ENCODE peak calls at places on chromosomes 11 and 22, in four cellular contexts. J is K562, G is H1, K is GM12891. U is an unnamed sample.

GRCh38 chr11:9405721-9406120 is 21.3 kb downstream of the IPO7 start:
- DNase-seq in K (no peak), G (no peak), J (no peak), U (no peak)

GRCh38 chr11:105111145-105111944 is 28.2 kb downstream of the CARD18 start:
- DNase-seq in K (no peak), J (no peak), G (no peak), U (no peak)

GRCh38 chr22:43343262-43343988 is at the start of gene SCUBE1:
- DNase-seq in K (peak), G (peak), J (peak), U (peak)

GRCh38 chr11:130817608-130817944 is 98.7 kb downstream of the SNX19 start:
- DNase-seq in K (no peak), J (no peak), G (no peak), U (no peak)

GRCh38 chr22:19367763-19368367 is 63.7 kb downstream of the HIRA start:
- DNase-seq in K (no peak), J (no peak), G (no peak), U (no peak)

GRCh38 chr22:46087816-46088277 is 62.5 kb upstream of the PPARA start:
- DNase-seq in K (no peak), J (peak), G (no peak), U (no peak)

GRCh38 chr11:45997599-45997998 is 75.1 kb downstream of the LARGE2 start:
- DNase-seq in J (peak), K (no peak), G (no peak), U (no peak)

GRCh38 chr11:11432621-11433319 is 79.7 kb upstream of the CSNK2A3 start:
- DNase-seq in K (no peak), G (no peak), J (no peak), U (no peak)

GRCh38 chr22:49632199-49633009 is 195.3 kb downstream of the BRD1 start:
- DNase-seq in K (no peak), G (peak), J (no peak), U (no peak)

GRCh38 chr22:19208287-19208847 is 29.8 kb upstream of the SLC25A1 start:
- DNase-seq in G (no peak), K (no peak), J (no peak), U (no peak)

GRCh38 chr22:35065796-35066218 is at the start of gene ISX:
- DNase-seq in J (peak), G (no peak), K (no peak), U (no peak)

GRCh38 chr22:28395920-28396447 is 283.7 kb downstream of the TTC28 start:
- DNase-seq in J (no peak), K (no peak), G (no peak), U (no peak)

GRCh38 chr11:117663826-117664225 is 133.2 kb downstream of the DSCAML1 start:
- DNase-seq in G (no peak), K (no peak), J (no peak), U (no peak)

GRCh38 chr11:113818426-113818825 is 38.8 kb downstream of the CLDN25 start:
- DNase-seq in K (no peak), G (no peak), J (no peak), U (no peak)

DNA sequence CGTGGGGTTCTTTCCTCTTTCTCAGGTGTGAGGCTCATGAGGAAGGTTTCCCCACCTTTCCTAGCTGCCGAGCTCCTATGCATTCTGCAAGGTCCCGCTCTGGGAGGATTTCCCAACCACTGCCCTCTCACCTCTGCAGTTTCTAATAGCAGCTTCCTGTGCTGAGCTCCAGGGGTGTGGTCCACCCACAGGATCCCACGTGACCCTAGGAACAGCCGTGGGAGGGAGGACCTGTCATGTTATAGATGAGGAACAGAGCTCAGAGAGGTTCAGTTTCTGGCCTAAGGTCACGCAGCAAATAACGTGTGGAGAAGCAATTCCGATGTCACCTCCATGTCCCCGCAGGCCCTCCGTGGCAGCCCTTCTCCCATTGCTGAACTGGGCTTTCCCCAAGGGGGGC is 38.5 kb downstream of the FLRT1 start:
- DNase-seq in G (no peak), K (no peak), J (peak), U (no peak)
- TF ChIP-seq TAF1 in G (no peak), K (no peak), J (no peak), U (no peak)

DNA sequence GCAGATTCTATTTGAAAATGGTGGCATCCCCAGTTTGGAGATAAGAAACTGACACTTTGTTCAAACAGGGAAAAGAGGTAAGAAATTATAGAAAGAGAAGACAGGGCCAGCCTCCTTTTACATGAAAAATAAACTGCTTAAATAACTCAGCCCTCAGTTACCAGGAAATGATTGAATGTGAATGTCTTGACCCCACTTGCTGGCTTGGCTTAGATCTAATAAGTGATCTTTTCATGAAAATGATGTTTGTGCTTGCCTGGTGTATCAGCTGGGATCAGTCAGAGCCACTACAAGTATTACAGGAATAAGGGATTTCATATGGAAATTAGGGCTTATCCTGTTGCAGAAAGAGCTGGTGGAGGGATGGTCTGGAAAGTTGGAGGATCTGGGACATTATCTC is 51.9 kb downstream of the COMMD9 start:
- DNase-seq in G (no peak), K (no peak), J (no peak), U (no peak)
- TF ChIP-seq POLR2AphosphoS5 in G (no peak), K (no peak), J (no peak), U (no peak)

GRCh38 chr22:39502109-39502788 is at the start of gene MIEF1:
- DNase-seq in G (peak), J (peak), K (peak), U (peak)
- TF ChIP-seq POLR2A in G (peak), J (peak), K (peak), U (peak)

GRCh38 chr11:90434858-90435257 is 212.0 kb upstream of the CHORDC1 start:
- DNase-seq in K (no peak), J (no peak), G (no peak), U (no peak)
- TF ChIP-seq TAF1 in K (no peak), J (no peak), G (no peak), U (no peak)

GRCh38 chr11:33899383-33900037 is 7.6 kb upstream of the LMO2 start:
- DNase-seq in G (no peak), K (no peak), J (peak), U (no peak)
- TF ChIP-seq POLR2AphosphoS5 in G (no peak), K (no peak), J (no peak), U (no peak)

GRCh38 chr11:129815596-129816461 is at the start of gene TMEM45B:
- DNase-seq in G (peak), J (no peak), K (no peak), U (no peak)
- TF ChIP-seq POLR2A in G (no peak), J (no peak), K (no peak), U (no peak)